ENCODE peak calls at places on chromosome 2, in eight cellular contexts. Q is activated T-helper 1 cell treated with anti-CD3 and anti-CD28 coated beads, Interleukin-2, amount 50 U/mL, for 16 hours; C is kidney tubule cell; R is iris pigment epithelial cell; L is GM23248; D is GM04504; T is occipital lobe; N is stomach. W is an unnamed sample.

GRCh38 chr2:182302174-182302573 is 124.7 kb downstream of the PDE1A start:
- DNase-seq in R (peak; percentile 84), C (no peak), L (peak; percentile 53), T (no peak), D (peak; percentile 46), N (no peak), Q (no peak), W (peak; percentile 78)

GRCh38 chr2:128396500-128396891 is 77.8 kb upstream of the HS6ST1 start:
- DNase-seq in T (no peak), L (no peak), Q (no peak), R (peak; percentile 71), N (peak; percentile 5), D (no peak), C (peak; percentile 51), W (peak; percentile 67)

GRCh38 chr2:71609958-71610357 is 156.6 kb downstream of the DYSF start:
- DNase-seq in N (no peak), T (no peak), R (peak; percentile 32), C (peak; percentile 41), Q (no peak), D (no peak), L (peak; percentile 63), W (no peak)

GRCh38 chr2:119248311-119248710 is 24.7 kb downstream of the STEAP3 start:
- DNase-seq in N (peak; percentile 9), C (no peak), Q (no peak), T (peak; percentile 44), D (no peak), L (peak; percentile 89), R (peak; percentile 88), W (peak; percentile 85)

GRCh38 chr2:85744771-85745601 is 8.8 kb upstream of the ATOH8 start:
- DNase-seq in R (peak; percentile 57), T (no peak), D (peak; percentile 93), Q (no peak), L (peak; percentile 96), C (peak; percentile 38), N (no peak), W (peak; percentile 64)

GRCh38 chr2:125418483-125418882 is 1237.5 kb upstream of the GYPC start:
- DNase-seq in N (no peak), L (no peak), T (no peak), D (no peak), R (no peak), C (no peak), Q (no peak), W (no peak)

GRCh38 chr2:102186676-102187190 is at the start of gene IL1RL2:
- DNase-seq in C (peak; percentile 86), Q (no peak), D (no peak), R (no peak), T (no peak), N (peak; percentile 57), L (peak; percentile 34), W (no peak)

GRCh38 chr2:26720322-26721166 is 28.0 kb downstream of the KCNK3 start:
- DNase-seq in T (no peak), D (peak; percentile 46), R (peak; percentile 90), N (peak; percentile 88), C (peak; percentile 82), L (peak; percentile 80), Q (no peak), W (peak; percentile 61)

GRCh38 chr2:20074001-20074648 is 22.7 kb upstream of the LAPTM4A start:
- DNase-seq in D (no peak), C (no peak), L (no peak), Q (no peak), T (no peak), N (peak; percentile 72), R (no peak), W (no peak)

GRCh38 chr2:32061973-32062861 is 1.1 kb upstream of the SPAST start:
- DNase-seq in N (peak; percentile 62), R (peak; percentile 28), Q (no peak), T (no peak), D (no peak), L (peak; percentile 58), C (peak; percentile 81), W (peak; percentile 35)

GRCh38 chr2:52572469-52572894 is 1195.1 kb upstream of the CHAC2 start:
- DNase-seq in Q (no peak), D (no peak), C (no peak), T (no peak), L (no peak), N (no peak), R (no peak), W (no peak)

W was measured in brain microvascular endothelial cell.